ENCODE peak calls at places on chromosomes 1 and 21, in ten cellular contexts. F, V, D, T, R, M, G, W, H and Q are unnamed samples.

GRCh38 chr1:62385923-62386322 is 50.9 kb upstream of the USP1 start:
- DNase-seq in F (no peak), V (peak), D (no peak), T (no peak), R (no peak), M (no peak), G (no peak), W (no peak), H (no peak), Q (no peak)

GRCh38 chr1:150257624-150258274 is at the start of gene CA14:
- DNase-seq in F (no peak), V (no peak), D (no peak), T (no peak), R (no peak), M (no peak), G (no peak), W (no peak), H (no peak), Q (no peak)

GRCh38 chr1:9494936-9495758 is 44.1 kb upstream of the SLC25A33 start:
- DNase-seq in F (no peak), V (peak), D (no peak), T (peak), R (peak), M (no peak), G (peak), W (peak), H (peak), Q (no peak)

GRCh38 chr1:40750326-40750975 is 33.1 kb upstream of the KCNQ4 start:
- DNase-seq in F (no peak), V (no peak), D (no peak), T (no peak), R (no peak), M (no peak), G (no peak), W (no peak), H (no peak), Q (no peak)

GRCh38 chr1:26542781-26543443 is 13.4 kb downstream of the RPS6KA1 start:
- DNase-seq in F (no peak), V (no peak), D (no peak), T (no peak), R (no peak), M (no peak), G (no peak), W (no peak), H (no peak), Q (no peak)

GRCh38 chr1:172779501-172779900 is 120.6 kb downstream of the FASLG start:
- DNase-seq in F (no peak), V (no peak), D (no peak), T (no peak), R (no peak), M (no peak), G (no peak), W (no peak), H (no peak), Q (no peak)

GRCh38 chr21:33261635-33262034 is 4.5 kb upstream of the IL10RB start:
- DNase-seq in F (no peak), V (no peak), D (no peak), T (no peak), R (no peak), M (no peak), G (no peak), W (no peak), H (no peak), Q (no peak)

GRCh38 chr1:246728311-246728710 is 4.1 kb downstream of the SCCPDH start:
- DNase-seq in F (no peak), V (no peak), D (no peak), T (no peak), R (no peak), M (no peak), G (no peak), W (no peak), H (no peak), Q (no peak)

GRCh38 chr1:196423612-196424011 is 184.6 kb downstream of the KCNT2 start:
- DNase-seq in F (no peak), V (no peak), D (no peak), T (no peak), R (no peak), M (no peak), G (no peak), W (no peak), H (no peak), Q (no peak)

GRCh38 chr1:233237623-233238022 is 57.9 kb downstream of the PCNX2 start:
- DNase-seq in F (no peak), V (no peak), D (no peak), T (no peak), R (no peak), M (no peak), G (no peak), W (no peak), H (no peak), Q (no peak)

GRCh38 chr1:29122987-29123870 is 474 bp downstream of the TMEM200B start:
- DNase-seq in F (no peak), V (no peak), D (no peak), T (no peak), R (no peak), M (no peak), G (no peak), W (no peak), H (peak), Q (no peak)

GRCh38 chr1:173554541-173555250 is 48.2 kb downstream of the SLC9C2 start:
- DNase-seq in F (no peak), V (no peak), D (no peak), T (no peak), R (no peak), M (no peak), G (no peak), W (no peak), H (no peak), Q (no peak)

GRCh38 chr1:17566892-17567291 is 27.4 kb downstream of the ARHGEF10L start:
- DNase-seq in F (no peak), V (no peak), D (no peak), T (no peak), R (no peak), M (no peak), G (no peak), W (no peak), H (no peak), Q (no peak)

GRCh38 chr1:17567582-17567981 is 28.1 kb downstream of the ARHGEF10L start:
- DNase-seq in F (no peak), V (no peak), D (no peak), T (no peak), R (no peak), M (no peak), G (no peak), W (no peak), H (peak), Q (no peak)

GRCh38 chr1:17568014-17568413 is 28.5 kb downstream of the ARHGEF10L start:
- DNase-seq in F (no peak), V (no peak), D (no peak), T (no peak), R (no peak), M (no peak), G (no peak), W (no peak), H (no peak), Q (no peak)

GRCh38 chr1:17570228-17570627 is 30.7 kb downstream of the ARHGEF10L start:
- DNase-seq in F (no peak), V (no peak), D (no peak), T (no peak), R (no peak), M (no peak), G (no peak), W (no peak), H (no peak), Q (no peak)

GRCh38 chr1:17569200-17570139 is 30.0 kb downstream of the ARHGEF10L start:
- DNase-seq in F (no peak), V (peak), D (peak), T (peak), R (no peak), M (peak), G (no peak), W (peak), H (peak), Q (peak)
- TF ChIP-seq POLR2A in F (no peak), V (no peak), D (no peak), T (no peak), R (no peak), M (peak), G (no peak), W (peak), H (peak), Q (peak)

GRCh38 chr1:30756545-30757195 is 904 bp downstream of the LAPTM5 start:
- DNase-seq in F (peak), V (peak), D (peak), T (peak), R (no peak), M (no peak), G (peak), W (peak), H (peak), Q (no peak)
- TF ChIP-seq POLR2A in F (no peak), V (no peak), D (no peak), T (peak), R (no peak), M (no peak), G (no peak), W (no peak), H (peak), Q (peak)

DNA sequence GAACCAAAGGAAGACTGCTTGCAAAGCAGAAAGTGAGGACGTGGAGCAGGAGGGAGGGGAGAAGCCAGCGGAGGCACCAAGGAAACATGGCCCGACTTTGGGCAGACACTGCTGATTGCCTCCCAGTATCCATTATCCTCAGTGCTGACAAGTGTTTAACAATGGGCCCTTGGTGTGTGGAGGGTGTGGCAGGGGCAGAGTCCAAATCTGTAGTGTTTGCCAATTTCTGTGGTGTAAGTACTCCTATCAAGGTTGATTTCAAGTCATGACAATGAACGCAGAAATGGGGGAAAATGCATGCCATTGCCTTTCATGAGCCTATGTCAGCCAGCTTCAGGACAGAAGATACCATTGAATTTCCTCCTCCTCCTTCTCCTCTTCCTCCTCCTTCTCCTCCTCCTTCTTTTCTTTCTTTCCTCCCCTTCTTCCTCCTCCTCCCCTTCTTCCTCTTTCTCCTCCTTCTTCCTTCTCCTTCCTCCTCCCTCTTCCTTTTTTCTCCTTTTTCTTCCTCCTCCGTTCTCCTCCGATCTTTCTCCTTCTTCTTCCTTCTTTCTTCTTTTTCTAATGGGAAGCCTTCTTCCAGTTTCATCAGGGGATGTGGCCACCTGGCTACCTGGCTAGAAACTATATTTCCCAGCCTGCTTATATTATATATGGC is 10.3 kb upstream of the PHC2 start:
- DNase-seq in F (no peak), V (no peak), D (no peak), T (no peak), R (no peak), M (no peak), G (no peak), W (no peak), H (no peak), Q (no peak)
- TF ChIP-seq POLR2A in F (no peak), V (no peak), D (no peak), T (no peak), R (no peak), M (no peak), G (no peak), W (no peak), H (no peak), Q (no peak)

GRCh38 chr1:206507395-206508129 is at the start of gene RASSF5:
- DNase-seq in F (peak), V (peak), D (peak), T (peak), R (peak), M (peak), G (peak), W (peak), H (peak), Q (no peak)
- TF ChIP-seq POLR2A in F (no peak), V (no peak), D (peak), T (peak), R (no peak), M (peak), G (peak), W (peak), H (peak), Q (no peak)

GRCh38 chr1:111656093-111657017 is 36.8 kb downstream of the RAP1A start:
- DNase-seq in F (no peak), V (no peak), D (peak), T (peak), R (no peak), M (peak), G (peak), W (no peak), H (peak), Q (no peak)
- TF ChIP-seq POLR2A in F (no peak), V (no peak), D (no peak), T (no peak), R (no peak), M (no peak), G (no peak), W (no peak), H (no peak), Q (no peak)

GRCh38 chr1:41891403-41891896 is 27.3 kb downstream of the HIVEP3 start:
- DNase-seq in F (no peak), V (peak), D (no peak), T (no peak), R (no peak), M (no peak), G (no peak), W (no peak), H (peak), Q (peak)
- TF ChIP-seq POLR2A in F (no peak), V (no peak), D (no peak), T (no peak), R (no peak), M (no peak), G (no peak), W (no peak), H (no peak), Q (no peak)